ENCODE peak calls at places on chromosomes 4 and X, in five cellular contexts. One of them, this sample, is unnamed.

GRCh38 chr4:56728512-56728911 is 47.4 kb upstream of the HOPX start:
- DNase-seq in H1: no peak
- DNase-seq in K562: peak
- DNase-seq in GM12878: no peak
- DNase-seq in A549: no peak
- DNase-seq in this sample: no peak

GRCh38 chr4:103052779-103053178 is 23.8 kb downstream of the SLC9B2 start:
- DNase-seq in H1: no peak
- DNase-seq in GM12878: no peak
- DNase-seq in K562: no peak
- DNase-seq in A549: no peak
- DNase-seq in this sample: peak

GRCh38 chrX:95950679-95951078 is 734.0 kb upstream of the DIAPH2 start:
- DNase-seq in H1: no peak
- DNase-seq in GM12878: no peak
- DNase-seq in K562: no peak
- DNase-seq in A549: no peak
- DNase-seq in this sample: no peak

GRCh38 chr4:110754726-110755125 is 131.8 kb upstream of the PITX2 start:
- DNase-seq in H1: no peak
- DNase-seq in A549: no peak
- DNase-seq in K562: no peak
- DNase-seq in GM12878: no peak
- DNase-seq in this sample: no peak

GRCh38 chrX:9341305-9342201 is 123.3 kb upstream of the TBL1X start:
- DNase-seq in H1: no peak
- DNase-seq in K562: peak
- DNase-seq in GM12878: peak
- DNase-seq in A549: peak
- DNase-seq in this sample: peak

GRCh38 chr4:80197132-80197573 is at the start of gene PRDM8:
- DNase-seq in GM12878: no peak
- DNase-seq in H1: peak
- DNase-seq in A549: no peak
- DNase-seq in K562: no peak
- DNase-seq in this sample: peak

GRCh38 chr4:184267673-184268573 is 50.2 kb upstream of the ENPP6 start:
- DNase-seq in H1: no peak
- DNase-seq in A549: peak
- DNase-seq in K562: peak
- DNase-seq in GM12878: peak
- DNase-seq in this sample: no peak

GRCh38 chrX:154367474-154368308 is 6.7 kb downstream of the FLNA start:
- DNase-seq in K562: no peak
- DNase-seq in H1: no peak
- DNase-seq in A549: no peak
- DNase-seq in GM12878: no peak
- DNase-seq in this sample: no peak

GRCh38 chr4:189615217-189615663 is 325.4 kb upstream of the FRG1 start:
- DNase-seq in GM12878: no peak
- DNase-seq in A549: no peak
- DNase-seq in H1: no peak
- DNase-seq in K562: no peak
- DNase-seq in this sample: no peak

GRCh38 chr4:111854494-111855087 is 290.7 kb upstream of the FAM241A start:
- DNase-seq in K562: peak
- DNase-seq in A549: peak
- DNase-seq in GM12878: no peak
- DNase-seq in H1: no peak
- DNase-seq in this sample: peak

GRCh38 chr4:69095301-69095731 is 958 bp upstream of the UGT2B7 start:
- DNase-seq in A549: peak
- DNase-seq in GM12878: no peak
- DNase-seq in H1: no peak
- DNase-seq in K562: no peak
- DNase-seq in this sample: no peak

GRCh38 chr4:84691170-84691691 is 108.3 kb downstream of the CDS1 start:
- DNase-seq in GM12878: no peak
- DNase-seq in K562: peak
- DNase-seq in A549: peak
- DNase-seq in H1: no peak
- DNase-seq in this sample: no peak

GRCh38 chr4:108619372-108620100 is 840 bp upstream of the RPL34 start:
- DNase-seq in GM12878: no peak
- DNase-seq in K562: peak
- DNase-seq in H1: no peak
- DNase-seq in A549: no peak
- DNase-seq in this sample: no peak

GRCh38 chr4:39937683-39938268 is 39.9 kb downstream of the PDS5A start:
- DNase-seq in GM12878: peak
- DNase-seq in K562: no peak
- DNase-seq in H1: no peak
- DNase-seq in A549: no peak
- DNase-seq in this sample: no peak

GRCh38 chrX:63258144-63258543 is 93.0 kb downstream of the SPIN4 start:
- DNase-seq in H1: no peak
- DNase-seq in GM12878: no peak
- DNase-seq in A549: no peak
- DNase-seq in K562: no peak
- DNase-seq in this sample: no peak

GRCh38 chr4:38137080-38137479 is 176.9 kb downstream of the PTTG2 start:
- DNase-seq in H1: no peak
- DNase-seq in A549: no peak
- DNase-seq in K562: no peak
- DNase-seq in GM12878: no peak
- DNase-seq in this sample: no peak

GRCh38 chrX:19758536-19758935 is 128.9 kb downstream of the SH3KBP1 start:
- DNase-seq in K562: peak
- DNase-seq in GM12878: no peak
- DNase-seq in A549: no peak
- DNase-seq in H1: no peak
- DNase-seq in this sample: no peak

GRCh38 chr4:100258675-100259074 is 68.4 kb upstream of the DDIT4L start:
- DNase-seq in A549: no peak
- DNase-seq in K562: no peak
- DNase-seq in H1: no peak
- DNase-seq in GM12878: no peak
- DNase-seq in this sample: no peak

DNA sequence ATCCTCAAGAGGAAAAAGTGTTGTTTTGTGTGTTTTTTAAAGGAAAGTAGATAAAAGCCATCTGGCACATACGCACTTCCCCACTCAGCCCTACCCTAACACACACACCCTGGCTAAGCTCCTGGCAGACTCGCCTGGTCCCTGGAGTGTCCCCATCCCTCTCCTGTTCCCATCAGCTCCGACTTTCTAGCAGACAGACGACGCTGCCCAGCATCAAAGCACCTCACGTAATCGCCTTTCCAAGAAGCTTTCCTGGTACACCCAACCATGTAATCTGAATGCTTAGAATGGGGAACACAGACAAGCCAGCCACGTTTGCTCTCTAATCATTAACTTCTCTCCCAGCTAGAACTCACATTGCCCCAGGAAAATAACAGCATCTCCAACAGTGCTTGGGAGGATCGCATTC is 116.2 kb downstream of the AFAP1 start:
- DNase-seq in A549: no peak
- DNase-seq in GM12878: no peak
- DNase-seq in H1: no peak
- DNase-seq in K562: no peak
- DNase-seq in this sample: peak
- TF ChIP-seq EP300 in A549: no peak
- TF ChIP-seq EP300 in GM12878: no peak
- TF ChIP-seq EP300 in H1: no peak
- TF ChIP-seq EP300 in K562: no peak
- TF ChIP-seq EP300 in this sample: peak

GRCh38 chrX:39955621-39956020 is 142.1 kb downstream of the BCOR start:
- DNase-seq in K562: peak
- DNase-seq in H1: no peak
- DNase-seq in A549: no peak
- DNase-seq in GM12878: no peak
- DNase-seq in this sample: no peak
- TF ChIP-seq CHD2 in K562: no peak
- TF ChIP-seq CHD2 in H1: no peak
- TF ChIP-seq CHD2 in A549: no peak
- TF ChIP-seq CHD2 in GM12878: no peak
- TF ChIP-seq CHD2 in this sample: no peak

DNA sequence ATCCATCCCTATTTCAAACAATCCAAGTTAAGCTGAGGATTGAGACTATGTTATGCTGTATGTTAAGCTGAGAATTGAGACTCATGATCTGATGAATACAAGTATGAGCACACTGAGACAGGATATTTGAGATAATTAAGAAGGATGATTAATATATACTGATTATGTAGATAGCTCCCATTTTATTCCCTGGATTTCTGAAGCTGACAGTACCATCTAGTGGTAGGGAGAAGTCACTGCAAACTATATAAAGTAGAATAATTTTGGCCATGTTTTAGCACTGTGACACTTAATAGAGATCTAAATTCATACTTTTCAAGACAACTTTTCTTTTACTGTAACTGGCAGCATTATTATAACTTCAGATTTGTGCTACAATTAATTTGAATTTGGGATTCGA is 63.8 kb upstream of the HPRT1 start:
- DNase-seq in A549: peak
- DNase-seq in H1: no peak
- DNase-seq in GM12878: no peak
- DNase-seq in K562: no peak
- DNase-seq in this sample: peak
- TF ChIP-seq EP300 in A549: no peak
- TF ChIP-seq EP300 in H1: no peak
- TF ChIP-seq EP300 in GM12878: no peak
- TF ChIP-seq EP300 in K562: no peak
- TF ChIP-seq EP300 in this sample: no peak

GRCh38 chr4:1383728-1384591 is 22.3 kb downstream of the NKX1-1 start:
- DNase-seq in K562: no peak
- DNase-seq in GM12878: no peak
- DNase-seq in A549: no peak
- DNase-seq in H1: no peak
- DNase-seq in this sample: no peak

GRCh38 chr4:1382776-1383727 is 23.2 kb downstream of the NKX1-1 start:
- DNase-seq in H1: no peak
- DNase-seq in A549: no peak
- DNase-seq in GM12878: no peak
- DNase-seq in K562: no peak
- DNase-seq in this sample: no peak

GRCh38 chr4:1381181-1381621 is 25.0 kb downstream of the NKX1-1 start:
- DNase-seq in A549: no peak
- DNase-seq in K562: no peak
- DNase-seq in H1: no peak
- DNase-seq in GM12878: no peak
- DNase-seq in this sample: no peak

GRCh38 chr4:1380368-1381151 is 25.7 kb downstream of the NKX1-1 start:
- DNase-seq in A549: no peak
- DNase-seq in H1: no peak
- DNase-seq in K562: no peak
- DNase-seq in GM12878: no peak
- DNase-seq in this sample: no peak

DNA sequence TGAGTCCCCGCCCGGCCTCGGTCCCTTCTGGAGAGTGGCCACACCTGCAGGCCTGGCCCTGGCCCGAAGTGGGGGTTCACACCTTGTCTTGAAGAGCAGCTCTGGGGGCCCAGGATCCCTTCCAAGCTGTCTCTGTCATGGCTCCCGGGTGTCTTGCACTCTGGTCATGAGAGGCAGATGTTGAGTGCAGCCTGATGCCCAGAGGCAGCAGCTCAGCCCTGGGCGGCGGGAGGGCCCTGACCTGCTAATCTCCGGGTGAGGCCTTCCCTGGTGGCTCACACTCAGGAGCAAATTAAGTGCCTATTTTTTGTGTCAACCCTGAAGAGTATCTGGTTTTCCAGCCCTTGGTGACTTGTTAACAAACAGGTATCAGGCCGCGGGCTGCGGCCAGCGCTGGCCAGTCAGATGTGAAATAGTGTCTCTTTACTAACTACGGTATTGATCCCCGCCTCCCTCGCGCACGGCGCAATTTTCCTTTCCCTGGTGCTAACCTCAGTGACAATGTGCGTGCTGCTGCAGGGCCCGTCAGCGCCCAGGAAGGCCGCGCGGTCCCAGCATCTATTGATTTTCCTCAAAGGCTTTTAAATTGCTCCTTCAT is 24.2 kb downstream of the NKX1-1 start:
- DNase-seq in GM12878: no peak
- DNase-seq in A549: no peak
- DNase-seq in H1: no peak
- DNase-seq in K562: no peak
- DNase-seq in this sample: no peak
- TF ChIP-seq CHD2 in GM12878: no peak
- TF ChIP-seq CHD2 in A549: no peak
- TF ChIP-seq CHD2 in H1: no peak
- TF ChIP-seq CHD2 in K562: no peak
- TF ChIP-seq CHD2 in this sample: no peak

GRCh38 chr4:174152717-174153466 is 130.6 kb downstream of the FBXO8 start:
- DNase-seq in A549: no peak
- DNase-seq in H1: no peak
- DNase-seq in GM12878: no peak
- DNase-seq in K562: no peak
- DNase-seq in this sample: no peak

GRCh38 chr4:174157106-174157607 is 126.3 kb downstream of the FBXO8 start:
- DNase-seq in K562: peak
- DNase-seq in GM12878: no peak
- DNase-seq in H1: no peak
- DNase-seq in A549: no peak
- DNase-seq in this sample: no peak

GRCh38 chr4:174154455-174154854 is 129.0 kb downstream of the FBXO8 start:
- DNase-seq in K562: peak
- DNase-seq in H1: no peak
- DNase-seq in GM12878: no peak
- DNase-seq in A549: peak
- DNase-seq in this sample: no peak

GRCh38 chr4:174156239-174156826 is 127.1 kb downstream of the FBXO8 start:
- DNase-seq in K562: peak
- DNase-seq in H1: no peak
- DNase-seq in A549: peak
- DNase-seq in GM12878: peak
- DNase-seq in this sample: peak
- TF ChIP-seq EP300 in K562: no peak
- TF ChIP-seq EP300 in H1: no peak
- TF ChIP-seq EP300 in A549: no peak
- TF ChIP-seq EP300 in GM12878: no peak
- TF ChIP-seq EP300 in this sample: no peak

This sample was measured in SK-N-SH.